ENCODE peak calls at places on chromosome 1, in eight cellular contexts. F, O, C, S, Z, R, Q and A are unnamed samples.
A peak's percentile ranks its signal among the peaks of the same experiment; 100 is the strongest.

GRCh38 chr1:109787845-109788605 is 24.3 kb upstream of the EPS8L3 start:
- DNase-seq in F (no peak), O (no peak), C (no peak), S (no peak), Z (no peak), R (no peak), Q (peak; percentile 18), A (no peak)

GRCh38 chr1:37890378-37891014 is 31.1 kb upstream of the MTF1 start:
- DNase-seq in F (no peak), O (no peak), C (peak; percentile 11), S (no peak), Z (peak; percentile 35), R (peak; percentile 66), Q (no peak), A (peak; percentile 4)

GRCh38 chr1:6294868-6295556 is 34.1 kb upstream of the GPR153 start:
- DNase-seq in F (no peak), O (no peak), C (no peak), S (no peak), Z (no peak), R (no peak), Q (no peak), A (no peak)

GRCh38 chr1:209937996-209938959 is at the start of gene SYT14:
- DNase-seq in F (no peak), O (no peak), C (no peak), S (no peak), Z (peak; percentile 74), R (peak; percentile 91), Q (no peak), A (no peak)

GRCh38 chr1:231020139-231020601 is 19.9 kb downstream of the FAM89A start:
- DNase-seq in F (no peak), O (no peak), C (no peak), S (peak; percentile 21), Z (peak; percentile 25), R (peak; percentile 11), Q (no peak), A (no peak)

GRCh38 chr1:44543816-44544185 is 130.5 kb downstream of the TMEM53 start:
- DNase-seq in F (no peak), O (no peak), C (no peak), S (no peak), Z (no peak), R (peak; percentile 78), Q (no peak), A (no peak)

GRCh38 chr1:152398812-152399698 is 15.0 kb downstream of the CRNN start:
- DNase-seq in F (no peak), O (no peak), C (no peak), S (no peak), Z (no peak), R (peak; percentile 88), Q (no peak), A (no peak)

GRCh38 chr1:39852214-39852791 is 31.0 kb downstream of the TRIT1 start:
- DNase-seq in F (no peak), O (no peak), C (no peak), S (no peak), Z (peak; percentile 79), R (no peak), Q (no peak), A (no peak)

GRCh38 chr1:223199094-223199647 is 56.1 kb upstream of the TLR5 start:
- DNase-seq in F (no peak), O (no peak), C (no peak), S (no peak), Z (no peak), R (no peak), Q (no peak), A (no peak)

GRCh38 chr1:227316941-227317540 is 1.3 kb downstream of the CDC42BPA start:
- DNase-seq in F (no peak), O (no peak), C (no peak), S (no peak), Z (no peak), R (no peak), Q (no peak), A (no peak)

GRCh38 chr1:15684042-15684461 is at the start of gene PLEKHM2:
- DNase-seq in F (peak; percentile 38), O (peak; percentile 29), C (no peak), S (no peak), Z (no peak), R (peak; percentile 57), Q (no peak), A (no peak)

GRCh38 chr1:33032126-33032869 is 4.4 kb downstream of the AK2 start:
- DNase-seq in F (no peak), O (no peak), C (no peak), S (no peak), Z (no peak), R (no peak), Q (no peak), A (no peak)

GRCh38 chr1:248802454-248802853 is 23.3 kb downstream of the SH3BP5L start:
- DNase-seq in F (no peak), O (no peak), C (no peak), S (no peak), Z (no peak), R (no peak), Q (no peak), A (no peak)

GRCh38 chr1:160420881-160421842 is 20.8 kb downstream of the VANGL2 start:
- DNase-seq in F (no peak), O (no peak), C (no peak), S (no peak), Z (no peak), R (no peak), Q (no peak), A (no peak)

GRCh38 chr1:211606914-211607751 is 28.2 kb upstream of the SLC30A1 start:
- DNase-seq in F (no peak), O (no peak), C (no peak), S (no peak), Z (no peak), R (no peak), Q (no peak), A (no peak)

GRCh38 chr1:243493156-243494129 is 237.6 kb downstream of the SDCCAG8 start:
- DNase-seq in F (no peak), O (no peak), C (no peak), S (no peak), Z (no peak), R (no peak), Q (no peak), A (no peak)

GRCh38 chr1:191695865-191696264 is 462.4 kb upstream of the RGS18 start:
- DNase-seq in F (no peak), O (no peak), C (no peak), S (no peak), Z (no peak), R (no peak), Q (no peak), A (no peak)

GRCh38 chr1:27257155-27257554 is 22.7 kb downstream of the WDTC1 start:
- DNase-seq in F (no peak), O (no peak), C (no peak), S (no peak), Z (no peak), R (no peak), Q (no peak), A (no peak)

GRCh38 chr1:29332204-29332603 is 95.9 kb downstream of the PTPRU start:
- DNase-seq in F (peak; percentile 13), O (no peak), C (no peak), S (no peak), Z (peak; percentile 42), R (peak; percentile 95), Q (no peak), A (no peak)

GRCh38 chr1:107687846-107688753 is 276.9 kb downstream of the VAV3 start:
- DNase-seq in F (no peak), O (no peak), C (no peak), S (no peak), Z (no peak), R (no peak), Q (no peak), A (no peak)

GRCh38 chr1:6165441-6165985 is 14.6 kb downstream of the CHD5 start:
- DNase-seq in F (no peak), O (no peak), C (no peak), S (no peak), Z (no peak), R (no peak), Q (no peak), A (no peak)

GRCh38 chr1:195804547-195804946 is 803.7 kb downstream of the KCNT2 start:
- DNase-seq in F (no peak), O (no peak), C (no peak), S (no peak), Z (no peak), R (no peak), Q (no peak), A (no peak)

GRCh38 chr1:67118191-67118590 is 16.6 kb downstream of the C1orf141 start:
- DNase-seq in F (no peak), O (no peak), C (no peak), S (no peak), Z (no peak), R (no peak), Q (no peak), A (no peak)

GRCh38 chr1:41455479-41456271 is 28.8 kb downstream of the EDN2 start:
- DNase-seq in F (no peak), O (no peak), C (no peak), S (peak; percentile 85), Z (no peak), R (no peak), Q (no peak), A (peak; percentile 34)

GRCh38 chr1:209105769-209106168 is 477.7 kb upstream of the CAMK1G start:
- DNase-seq in F (no peak), O (no peak), C (no peak), S (no peak), Z (no peak), R (no peak), Q (no peak), A (no peak)

GRCh38 chr1:167805041-167805556 is 83.3 kb downstream of the MPZL1 start:
- DNase-seq in F (no peak), O (no peak), C (no peak), S (no peak), Z (no peak), R (no peak), Q (no peak), A (no peak)